ENCODE peak calls at places on chromosome 1, in five cellular contexts. G is Daoy; E is glutamatergic neuron; J is fibroblast of the conjunctiva; C is effector memory CD8-positive, alpha-beta T cell. F is an unnamed sample.

GRCh38 chr1:75768021-75768420 is 18.0 kb upstream of the RABGGTB start:
- DNase-seq in G (no peak), C (no peak), E (no peak), J (no peak), F (no peak)

GRCh38 chr1:26557078-26557477 is 27.5 kb downstream of the RPS6KA1 start:
- DNase-seq in E (no peak), G (no peak), C (no peak), J (no peak), F (no peak)

GRCh38 chr1:210143465-210144062 is 89.0 kb upstream of the SERTAD4 start:
- DNase-seq in J (peak), C (peak), G (peak), E (peak), F (peak)

GRCh38 chr1:21932127-21932526 is 5.0 kb downstream of the HSPG2 start:
- DNase-seq in G (no peak), J (no peak), C (no peak), E (no peak), F (no peak)

GRCh38 chr1:117068580-117068979 is 8.5 kb downstream of the TTF2 start:
- DNase-seq in C (no peak), E (no peak), J (no peak), G (no peak), F (no peak)

GRCh38 chr1:163875214-163875926 is 553.6 kb downstream of the NUF2 start:
- DNase-seq in E (no peak), C (no peak), J (peak), G (peak), F (no peak)

GRCh38 chr1:53677486-53677885 is 61.5 kb downstream of the GLIS1 start:
- DNase-seq in G (no peak), E (no peak), C (no peak), J (no peak), F (no peak)

GRCh38 chr1:154931940-154932487 is 4.5 kb downstream of the PMVK start:
- DNase-seq in G (peak), C (no peak), E (no peak), J (no peak), F (no peak)

GRCh38 chr1:60681095-60681860 is 401.1 kb upstream of the NFIA start:
- DNase-seq in G (no peak), C (no peak), E (no peak), J (no peak), F (no peak)

GRCh38 chr1:203839081-203839480 is 22.3 kb upstream of the SNRPE start:
- DNase-seq in G (no peak), E (no peak), J (peak), C (no peak), F (no peak)

GRCh38 chr1:158998781-158999161 is 10.9 kb upstream of the IFI16 start:
- DNase-seq in G (peak), E (no peak), J (peak), C (peak), F (no peak)

F was measured in islet precursor cell.